ENCODE peak calls at places on chromosomes 6 and 20, in eight cellular contexts. Z, R, P, Y, G, V, H and W are unnamed samples.
A peak's percentile ranks its signal among the peaks of the same experiment; 100 is the strongest.

GRCh38 chr6:74073896-74074295 is 377.9 kb downstream of the CD109 start:
- DNase-seq in Z (no peak), R (no peak), P (no peak), Y (peak; percentile 19), G (no peak), V (no peak), H (no peak), W (no peak)

GRCh38 chr20:2942439-2942838 is 69.2 kb downstream of the PTPRA start:
- DNase-seq in Z (no peak), R (no peak), P (no peak), Y (peak; percentile 44), G (no peak), V (no peak), H (no peak), W (no peak)

GRCh38 chr6:12137480-12137879 is 125.4 kb downstream of the HIVEP1 start:
- DNase-seq in Z (no peak), R (no peak), P (peak; percentile 44), Y (peak; percentile 69), G (no peak), V (no peak), H (peak; percentile 54), W (no peak)

GRCh38 chr6:102732908-102733307 is 1339.4 kb downstream of the GRIK2 start:
- DNase-seq in Z (no peak), R (no peak), P (no peak), Y (peak; percentile 22), G (no peak), V (no peak), H (no peak), W (no peak)

GRCh38 chr6:63643862-63644261 is 8.3 kb downstream of the PHF3 start:
- DNase-seq in Z (peak; percentile 60), R (no peak), P (no peak), Y (no peak), G (no peak), V (no peak), H (no peak), W (no peak)

GRCh38 chr6:156651438-156651837 is 125.7 kb upstream of the ARID1B start:
- DNase-seq in Z (no peak), R (peak; percentile 83), P (no peak), Y (no peak), G (no peak), V (no peak), H (no peak), W (no peak)

GRCh38 chr6:4812068-4812467 is 35.9 kb downstream of the CDYL start:
- DNase-seq in Z (no peak), R (no peak), P (no peak), Y (peak; percentile 35), G (no peak), V (no peak), H (no peak), W (no peak)

GRCh38 chr20:24017160-24017761 is 28.7 kb upstream of the GGTLC1 start:
- DNase-seq in Z (no peak), R (no peak), P (no peak), Y (no peak), G (no peak), V (no peak), H (no peak), W (no peak)

GRCh38 chr20:59314872-59315500 is 14.6 kb downstream of the EDN3 start:
- DNase-seq in Z (no peak), R (no peak), P (no peak), Y (no peak), G (no peak), V (no peak), H (no peak), W (no peak)

GRCh38 chr6:72740135-72740534 is 118.3 kb downstream of the KCNQ5 start:
- DNase-seq in Z (no peak), R (no peak), P (no peak), Y (no peak), G (no peak), V (no peak), H (no peak), W (no peak)

GRCh38 chr6:130055271-130055670 is 36.9 kb downstream of the L3MBTL3 start:
- DNase-seq in Z (no peak), R (no peak), P (no peak), Y (no peak), G (no peak), V (no peak), H (no peak), W (no peak)

GRCh38 chr20:19528286-19529030 is 229.6 kb upstream of the RIN2 start:
- DNase-seq in Z (no peak), R (no peak), P (no peak), Y (no peak), G (no peak), V (no peak), H (no peak), W (no peak)

GRCh38 chr6:29011276-29011734 is 6.2 kb upstream of the ZNF311 start:
- DNase-seq in Z (peak; percentile 95), R (no peak), P (peak; percentile 50), Y (peak; percentile 60), G (no peak), V (peak; percentile 47), H (no peak), W (peak; percentile 40)

GRCh38 chr6:76697585-76697984 is 625.1 kb upstream of the IMPG1 start:
- DNase-seq in Z (peak; percentile 67), R (no peak), P (no peak), Y (no peak), G (no peak), V (no peak), H (no peak), W (no peak)

GRCh38 chr20:22430154-22430745 is 154.1 kb downstream of the FOXA2 start:
- DNase-seq in Z (peak; percentile 82), R (no peak), P (no peak), Y (no peak), G (no peak), V (peak; percentile 92), H (no peak), W (no peak)

GRCh38 chr20:50146732-50147662 is 6.5 kb downstream of the PEDS1 start:
- DNase-seq in Z (peak; percentile 62), R (no peak), P (no peak), Y (peak; percentile 41), G (no peak), V (no peak), H (no peak), W (peak; percentile 64)

GRCh38 chr6:126033696-126034095 is 47.4 kb downstream of the TRMT11 start:
- DNase-seq in Z (peak; percentile 72), R (no peak), P (peak; percentile 8), Y (peak; percentile 90), G (no peak), V (peak; percentile 29), H (no peak), W (no peak)

GRCh38 chr6:122789862-122790739 is 1.0 kb downstream of the SMPDL3A start:
- DNase-seq in Z (peak; percentile 70), R (no peak), P (no peak), Y (peak; percentile 30), G (no peak), V (peak; percentile 46), H (peak; percentile 57), W (peak; percentile 49)

GRCh38 chr6:30378290-30378937 is 33.5 kb downstream of the RPP21 start:
- DNase-seq in Z (peak; percentile 74), R (no peak), P (no peak), Y (peak; percentile 5), G (no peak), V (no peak), H (no peak), W (no peak)

DNA sequence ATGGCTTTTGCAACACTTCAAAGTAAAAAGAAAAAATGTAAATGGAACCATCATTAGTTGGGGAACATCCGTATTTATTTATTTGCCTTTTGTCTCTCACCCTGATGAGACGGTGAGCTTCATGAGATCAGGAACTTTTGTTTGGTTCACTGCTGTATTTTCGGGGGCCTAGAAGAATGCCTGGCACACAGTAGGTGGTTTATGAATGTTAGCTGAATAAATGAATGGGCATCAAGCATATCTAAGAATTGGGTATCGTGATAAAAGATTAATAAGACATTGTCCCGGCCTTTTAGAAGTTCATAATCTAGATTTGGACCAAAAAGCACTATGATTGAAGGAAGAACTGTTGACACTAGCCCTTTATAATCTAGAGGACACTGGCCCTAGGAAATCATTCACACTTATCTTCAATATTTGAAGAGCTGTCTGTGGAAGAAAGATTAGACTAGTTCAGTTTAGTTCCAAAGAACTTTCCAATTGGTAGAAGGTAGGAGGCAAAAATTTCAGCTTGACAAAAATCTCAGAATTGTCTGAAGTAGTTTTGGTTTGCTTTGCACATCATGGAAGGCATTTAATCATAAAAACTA is 70.3 kb upstream of the CD83 start:
- DNase-seq in Z (no peak), R (no peak), P (no peak), Y (no peak), G (no peak), V (no peak), H (no peak), W (no peak)
- H3K27ac ChIP-seq in Z (no peak overlapping the region), R (no peak overlapping the region), P (no peak overlapping the region), Y (no peak overlapping the region), G (no peak overlapping the region), V (no peak overlapping the region), H (no peak overlapping the region), W (no peak overlapping the region)

DNA sequence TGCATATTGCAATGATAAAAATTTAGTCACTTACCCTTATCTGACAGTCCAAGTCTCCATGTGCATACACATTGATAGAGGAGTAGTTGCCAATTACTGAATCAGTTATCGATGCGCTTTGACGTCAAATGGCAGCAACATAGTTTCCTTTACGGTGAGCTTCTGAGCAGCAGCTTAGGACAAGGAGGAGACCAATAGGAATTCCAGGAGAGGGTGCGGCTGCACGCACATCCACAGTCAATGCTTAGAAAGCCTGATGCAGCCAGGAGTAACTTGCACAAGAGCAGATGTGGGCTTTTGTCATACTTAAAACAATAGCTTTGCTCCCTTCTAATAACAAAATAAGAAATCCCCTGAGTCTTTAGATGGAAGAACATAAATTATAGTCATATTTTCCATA is 442.0 kb downstream of the BCKDHB start:
- DNase-seq in Z (no peak), R (no peak), P (no peak), Y (peak; percentile 69), G (no peak), V (no peak), H (no peak), W (no peak)
- TF ChIP-seq CTCF in Z (no peak), R (no peak), P (no peak), Y (no peak), G (no peak), V (no peak), H (no peak), W (no peak)

GRCh38 chr6:622462-622861 is 34.4 kb downstream of the HUS1B start:
- DNase-seq in Z (no peak), R (no peak), P (no peak), Y (no peak), G (no peak), V (no peak), H (no peak), W (no peak)
- H3K4me3 ChIP-seq in Z (no peak overlapping the region), R (no peak overlapping the region), P (no peak overlapping the region), Y (no peak overlapping the region), G (no peak overlapping the region), V (no peak overlapping the region), H (no peak overlapping the region), W (no peak overlapping the region)

DNA sequence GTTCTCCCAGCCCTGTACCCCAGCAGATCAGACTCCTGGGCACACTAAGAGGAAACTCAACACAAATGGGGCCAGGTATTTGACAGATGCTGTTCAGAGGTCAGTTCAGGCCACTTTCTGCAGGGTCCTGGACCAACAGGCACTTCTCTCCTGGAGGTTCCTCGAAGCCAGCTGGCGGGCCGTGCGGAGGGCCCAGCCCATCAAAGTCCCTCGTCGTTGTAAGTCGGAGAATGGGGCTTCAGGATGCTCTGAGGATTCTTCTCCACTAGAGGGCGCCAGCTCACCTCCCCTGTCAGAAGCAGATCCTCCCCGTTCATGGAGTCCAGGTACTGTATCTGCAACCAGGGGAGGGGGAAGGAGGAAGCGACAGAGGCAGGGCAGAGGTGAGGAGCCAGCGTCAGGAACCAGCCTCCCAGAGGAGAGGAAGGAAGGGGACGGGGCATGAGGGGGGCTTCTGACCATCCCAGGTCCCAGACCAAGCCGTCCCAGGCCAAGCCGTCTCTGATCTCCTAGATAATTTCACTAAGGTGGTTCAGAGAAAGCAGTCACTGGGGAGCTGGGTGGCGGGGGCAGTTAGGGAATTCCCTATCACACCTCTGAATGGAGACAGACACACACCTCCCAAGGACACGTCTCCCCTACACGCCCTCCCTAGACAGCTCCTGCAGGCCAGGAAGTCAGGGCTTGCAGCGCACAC is 11.7 kb upstream of the FAM83C start:
- DNase-seq in Z (peak; percentile 98), R (peak; percentile 96), P (peak; percentile 71), Y (peak; percentile 74), G (peak; percentile 84), V (peak; percentile 89), H (peak; percentile 70), W (no peak)
- H3K27ac ChIP-seq in Z (peak overlapping the region; percentile 74), R (no peak overlapping the region), P (no peak overlapping the region), Y (peak overlapping the region; percentile 100), G (no peak overlapping the region), V (peak overlapping the region; percentile 95), H (no peak overlapping the region), W (no peak overlapping the region)